ENCODE peak calls at places on chromosomes 5 and 9, in four cellular contexts. One of them, this sample, is unnamed.

GRCh38 chr9:131567910-131568309 is 22.6 kb downstream of the PRRT1B start:
- DNase-seq in MM.1S: no peak
- DNase-seq in HL-60: no peak
- DNase-seq in brain microvascular endothelial cell: no peak
- DNase-seq in this sample: no peak

GRCh38 chr5:308672-309271 is 12.7 kb upstream of the AHRR start:
- DNase-seq in HL-60: no peak
- DNase-seq in MM.1S: no peak
- DNase-seq in brain microvascular endothelial cell: peak
- DNase-seq in this sample: peak

GRCh38 chr5:102241809-102242421 is 54.2 kb downstream of the SLCO4C1 start:
- DNase-seq in MM.1S: no peak
- DNase-seq in brain microvascular endothelial cell: no peak
- DNase-seq in HL-60: no peak
- DNase-seq in this sample: no peak

GRCh38 chr9:85483214-85483613 is 258.5 kb downstream of the AGTPBP1 start:
- DNase-seq in HL-60: no peak
- DNase-seq in brain microvascular endothelial cell: no peak
- DNase-seq in MM.1S: peak
- DNase-seq in this sample: peak

GRCh38 chr9:35746583-35746982 is 2.4 kb downstream of the GBA2 start:
- DNase-seq in MM.1S: no peak
- DNase-seq in HL-60: no peak
- DNase-seq in brain microvascular endothelial cell: no peak
- DNase-seq in this sample: peak

GRCh38 chr9:1005043-1005667 is 28.7 kb downstream of the DMRT3 start:
- DNase-seq in MM.1S: peak
- DNase-seq in brain microvascular endothelial cell: peak
- DNase-seq in HL-60: peak
- DNase-seq in this sample: peak

GRCh38 chr5:76074487-76074886 is 8.7 kb upstream of the SV2C start:
- DNase-seq in MM.1S: peak
- DNase-seq in brain microvascular endothelial cell: no peak
- DNase-seq in HL-60: peak
- DNase-seq in this sample: no peak

GRCh38 chr5:87394407-87394806 is 18.3 kb downstream of the CCNH start:
- DNase-seq in MM.1S: no peak
- DNase-seq in brain microvascular endothelial cell: peak
- DNase-seq in HL-60: no peak
- DNase-seq in this sample: peak

GRCh38 chr5:147455822-147456221 is 54.0 kb downstream of the DPYSL3 start:
- DNase-seq in HL-60: no peak
- DNase-seq in brain microvascular endothelial cell: no peak
- DNase-seq in MM.1S: no peak
- DNase-seq in this sample: peak

GRCh38 chr5:157215143-157215825 is 34.6 kb downstream of the ITK start:
- DNase-seq in brain microvascular endothelial cell: no peak
- DNase-seq in HL-60: no peak
- DNase-seq in MM.1S: no peak
- DNase-seq in this sample: no peak

GRCh38 chr5:94174748-94175411 is 433.5 kb upstream of the POU5F2 start:
- DNase-seq in MM.1S: no peak
- DNase-seq in HL-60: no peak
- DNase-seq in brain microvascular endothelial cell: peak
- DNase-seq in this sample: peak

GRCh38 chr5:103283120-103283519 is 24.6 kb downstream of the MACIR start:
- DNase-seq in MM.1S: no peak
- DNase-seq in brain microvascular endothelial cell: no peak
- DNase-seq in HL-60: no peak
- DNase-seq in this sample: no peak

GRCh38 chr9:125889524-125890473 is 142.6 kb downstream of the PBX3 start:
- DNase-seq in brain microvascular endothelial cell: peak
- DNase-seq in MM.1S: no peak
- DNase-seq in HL-60: peak
- DNase-seq in this sample: peak

GRCh38 chr9:91776409-91777365 is 173.3 kb downstream of the ROR2 start:
- DNase-seq in MM.1S: no peak
- DNase-seq in HL-60: no peak
- DNase-seq in brain microvascular endothelial cell: peak
- DNase-seq in this sample: peak

GRCh38 chr5:134398609-134399155 is 13.0 kb downstream of the CDKN2AIPNL start:
- DNase-seq in brain microvascular endothelial cell: no peak
- DNase-seq in MM.1S: no peak
- DNase-seq in HL-60: no peak
- DNase-seq in this sample: no peak

GRCh38 chr5:173454764-173455598 is 126.8 kb upstream of the STC2 start:
- DNase-seq in brain microvascular endothelial cell: peak
- DNase-seq in MM.1S: no peak
- DNase-seq in HL-60: no peak
- DNase-seq in this sample: peak

GRCh38 chr9:83313771-83314170 is 224.4 kb downstream of the FRMD3 start:
- DNase-seq in brain microvascular endothelial cell: no peak
- DNase-seq in MM.1S: no peak
- DNase-seq in HL-60: no peak
- DNase-seq in this sample: no peak

GRCh38 chr5:77588175-77588574 is 50.3 kb downstream of the OTP start:
- DNase-seq in brain microvascular endothelial cell: no peak
- DNase-seq in HL-60: no peak
- DNase-seq in MM.1S: no peak
- DNase-seq in this sample: no peak

GRCh38 chr9:73270967-73271722 is 119.5 kb downstream of the ANXA1 start:
- DNase-seq in brain microvascular endothelial cell: peak
- DNase-seq in HL-60: peak
- DNase-seq in MM.1S: no peak
- DNase-seq in this sample: peak

GRCh38 chr5:163248333-163248732 is 189.1 kb upstream of the CCNG1 start:
- DNase-seq in MM.1S: no peak
- DNase-seq in HL-60: no peak
- DNase-seq in brain microvascular endothelial cell: no peak
- DNase-seq in this sample: peak

GRCh38 chr9:134502261-134503211 is 139.1 kb upstream of the COL5A1 start:
- DNase-seq in HL-60: no peak
- DNase-seq in brain microvascular endothelial cell: peak
- DNase-seq in MM.1S: no peak
- DNase-seq in this sample: peak

GRCh38 chr5:107523019-107523680 is 147.6 kb downstream of the EFNA5 start:
- DNase-seq in MM.1S: no peak
- DNase-seq in brain microvascular endothelial cell: no peak
- DNase-seq in HL-60: no peak
- DNase-seq in this sample: no peak

GRCh38 chr9:38682713-38683112 is 37.2 kb downstream of the FAM240B start:
- DNase-seq in HL-60: no peak
- DNase-seq in brain microvascular endothelial cell: peak
- DNase-seq in MM.1S: no peak
- DNase-seq in this sample: peak

GRCh38 chr5:151151793-151152192 is 5.8 kb downstream of the ANXA6 start:
- DNase-seq in MM.1S: no peak
- DNase-seq in brain microvascular endothelial cell: no peak
- DNase-seq in HL-60: peak
- DNase-seq in this sample: peak

GRCh38 chr5:157160001-157160400 is 6.1 kb downstream of the GARIN3 start:
- DNase-seq in MM.1S: no peak
- DNase-seq in brain microvascular endothelial cell: no peak
- DNase-seq in HL-60: no peak
- DNase-seq in this sample: no peak

GRCh38 chr5:96702503-96703383 is 40.6 kb downstream of the CAST start:
- DNase-seq in brain microvascular endothelial cell: peak
- DNase-seq in MM.1S: no peak
- DNase-seq in HL-60: peak
- DNase-seq in this sample: peak

GRCh38 chr5:157189223-157189622 is 8.6 kb downstream of the ITK start:
- DNase-seq in MM.1S: no peak
- DNase-seq in HL-60: no peak
- DNase-seq in brain microvascular endothelial cell: no peak
- DNase-seq in this sample: no peak

GRCh38 chr9:83535736-83536135 is 2.5 kb downstream of the FRMD3 start:
- DNase-seq in HL-60: no peak
- DNase-seq in MM.1S: no peak
- DNase-seq in brain microvascular endothelial cell: no peak
- DNase-seq in this sample: no peak

GRCh38 chr9:86766912-86767311 is 180.4 kb downstream of the GAS1 start:
- DNase-seq in HL-60: peak
- DNase-seq in brain microvascular endothelial cell: peak
- DNase-seq in MM.1S: no peak
- DNase-seq in this sample: peak

GRCh38 chr5:56302027-56302426 is 68.9 kb upstream of the ANKRD55 start:
- DNase-seq in brain microvascular endothelial cell: no peak
- DNase-seq in HL-60: no peak
- DNase-seq in MM.1S: no peak
- DNase-seq in this sample: no peak

GRCh38 chr9:21316860-21317259 is 11.7 kb upstream of the IFNA5 start:
- DNase-seq in HL-60: no peak
- DNase-seq in MM.1S: no peak
- DNase-seq in brain microvascular endothelial cell: no peak
- DNase-seq in this sample: no peak

GRCh38 chr5:170166101-170166500 is 60.4 kb downstream of the FOXI1 start:
- DNase-seq in brain microvascular endothelial cell: no peak
- DNase-seq in HL-60: no peak
- DNase-seq in MM.1S: no peak
- DNase-seq in this sample: no peak
- H3K4me3 ChIP-seq in brain microvascular endothelial cell: no peak
- H3K4me3 ChIP-seq in HL-60: no peak
- H3K4me3 ChIP-seq in MM.1S: no peak
- H3K4me3 ChIP-seq in this sample: no peak

GRCh38 chr9:121784706-121785426 is 133.4 kb downstream of the DAB2IP start:
- DNase-seq in MM.1S: no peak
- DNase-seq in HL-60: no peak
- DNase-seq in brain microvascular endothelial cell: no peak
- DNase-seq in this sample: no peak
- TF ChIP-seq CTCF in MM.1S: no peak
- TF ChIP-seq CTCF in HL-60: no peak
- TF ChIP-seq CTCF in brain microvascular endothelial cell: peak
- TF ChIP-seq CTCF in this sample: no peak

GRCh38 chr5:67490543-67491321 is 294.1 kb upstream of the CD180 start:
- DNase-seq in brain microvascular endothelial cell: no peak
- DNase-seq in MM.1S: no peak
- DNase-seq in HL-60: no peak
- DNase-seq in this sample: peak
- H3K4me3 ChIP-seq in brain microvascular endothelial cell: no peak
- H3K4me3 ChIP-seq in MM.1S: no peak
- H3K4me3 ChIP-seq in HL-60: no peak
- H3K4me3 ChIP-seq in this sample: no peak

GRCh38 chr5:10424124-10424731 is 17.5 kb upstream of the ROPN1L start:
- DNase-seq in HL-60: peak
- DNase-seq in MM.1S: no peak
- DNase-seq in brain microvascular endothelial cell: peak
- DNase-seq in this sample: peak
- TF ChIP-seq CTCF in HL-60: peak
- TF ChIP-seq CTCF in MM.1S: peak
- TF ChIP-seq CTCF in brain microvascular endothelial cell: peak
- TF ChIP-seq CTCF in this sample: peak

DNA sequence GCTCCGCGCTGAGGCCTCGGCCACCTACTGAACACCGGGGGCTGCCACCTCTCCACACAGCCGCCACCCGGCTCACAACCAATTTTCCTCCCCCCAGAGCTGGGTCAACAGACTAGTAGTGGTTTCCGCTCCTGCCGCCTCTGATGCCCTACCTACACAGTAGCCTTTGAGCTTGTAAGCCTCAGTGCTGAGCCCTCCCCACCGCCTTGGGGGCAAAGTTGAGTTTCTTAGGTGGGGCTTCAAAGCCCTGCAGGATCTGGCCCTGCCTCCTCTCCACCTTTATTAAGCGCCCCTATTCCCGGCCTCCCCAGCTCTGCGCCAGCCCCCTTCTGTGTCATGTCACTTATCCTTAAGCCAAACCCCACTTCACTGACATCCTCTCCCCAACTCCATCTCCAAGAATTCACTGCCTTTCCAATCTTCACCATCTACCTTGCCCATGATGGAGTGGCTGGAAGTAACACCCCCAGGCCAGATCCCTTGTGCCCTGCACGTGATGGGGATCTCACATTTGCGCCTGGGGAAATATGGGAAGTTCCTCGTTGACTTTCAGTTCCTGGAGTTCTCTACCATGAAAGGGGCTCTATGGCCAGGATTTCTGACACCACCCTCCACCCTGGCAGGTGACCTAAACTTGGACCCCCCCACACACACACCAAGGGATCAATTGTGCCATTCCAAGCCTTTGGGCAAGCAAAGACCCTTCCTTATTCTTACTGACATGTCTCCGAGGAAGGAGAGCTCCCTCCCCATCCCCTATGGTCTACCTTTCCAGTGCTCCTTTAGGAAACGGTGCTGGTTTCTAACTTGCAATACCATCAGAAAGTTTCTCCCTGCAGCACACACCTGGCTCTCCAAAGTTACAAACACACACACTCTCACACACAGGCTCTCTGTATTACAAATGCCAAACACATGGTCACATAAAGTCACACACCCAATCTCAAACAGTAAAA is 2.7 kb upstream of the CNTFR start:
- DNase-seq in MM.1S: no peak
- DNase-seq in HL-60: no peak
- DNase-seq in brain microvascular endothelial cell: no peak
- DNase-seq in this sample: no peak
- H3K4me3 ChIP-seq in MM.1S: no peak
- H3K4me3 ChIP-seq in HL-60: no peak
- H3K4me3 ChIP-seq in brain microvascular endothelial cell: no peak
- H3K4me3 ChIP-seq in this sample: no peak

GRCh38 chr9:98276907-98277469 is 21.5 kb upstream of the TBC1D2 start:
- DNase-seq in HL-60: no peak
- DNase-seq in brain microvascular endothelial cell: no peak
- DNase-seq in MM.1S: no peak
- DNase-seq in this sample: no peak
- TF ChIP-seq CTCF in HL-60: no peak
- TF ChIP-seq CTCF in brain microvascular endothelial cell: no peak
- TF ChIP-seq CTCF in MM.1S: no peak
- TF ChIP-seq CTCF in this sample: no peak